ENCODE peak calls at places on chromosomes 4 and X, in five cellular contexts. Q is CD4-positive, CD25-positive, alpha-beta regulatory T cell; A is MG63; I is testis; E is DND-41. H is an unnamed sample.
A peak's percentile ranks its signal among the peaks of the same experiment; 100 is the strongest.

GRCh38 chr4:71494539-71494938 is 155.7 kb downstream of the SLC4A4 start:
- DNase-seq in Q (no peak), A (no peak), I (no peak), E (no peak), H (no peak)

GRCh38 chr4:54660591-54660990 is 2.8 kb downstream of the KIT start:
- DNase-seq in Q (no peak), A (no peak), I (no peak), E (no peak), H (no peak)

GRCh38 chr4:121594796-121595526 is 101.8 kb downstream of the ANXA5 start:
- DNase-seq in Q (no peak), A (peak; percentile 1), I (no peak), E (no peak), H (no peak)

GRCh38 chr4:139899346-139899745 is 233.7 kb downstream of the MGST2 start:
- DNase-seq in Q (no peak), A (no peak), I (no peak), E (no peak), H (no peak)

GRCh38 chrX:49230500-49231232 is 2.5 kb downstream of the CACNA1F start:
- DNase-seq in Q (peak; percentile 51), A (no peak), I (peak; percentile 43), E (no peak), H (peak; percentile 38)

GRCh38 chrX:3442685-3443084 is 96.2 kb upstream of the MXRA5 start:
- DNase-seq in Q (no peak), A (no peak), I (no peak), E (no peak), H (no peak)

GRCh38 chrX:11632732-11633131 is 33.0 kb downstream of the ARHGAP6 start:
- DNase-seq in Q (no peak), A (no peak), I (no peak), E (no peak), H (no peak)

GRCh38 chr4:99405433-99406115 is 29.6 kb downstream of the ADH7 start:
- DNase-seq in Q (peak; percentile 32), A (peak; percentile 37), I (peak; percentile 82), E (peak; percentile 72), H (peak; percentile 17)

GRCh38 chr4:24730256-24731001 is 64.9 kb upstream of the SOD3 start:
- DNase-seq in Q (no peak), A (peak; percentile 92), I (no peak), E (no peak), H (no peak)

GRCh38 chr4:157994863-157995262 is 178.0 kb downstream of the GASK1B start:
- DNase-seq in Q (no peak), A (no peak), I (no peak), E (no peak), H (no peak)

GRCh38 chrX:10567136-10567535 is 53.2 kb downstream of the MID1 start:
- DNase-seq in Q (no peak), A (no peak), I (no peak), E (no peak), H (no peak)

GRCh38 chrX:110569506-110569905 is 210.9 kb downstream of the RTL9 start:
- DNase-seq in Q (no peak), A (no peak), I (no peak), E (peak; percentile 13), H (no peak)

GRCh38 chrX:134236690-134237362 is at the start of gene CCDC160:
- DNase-seq in Q (no peak), A (peak; percentile 53), I (peak; percentile 68), E (no peak), H (no peak)

GRCh38 chr4:113541933-113542332 is 219.6 kb downstream of the CAMK2D start:
- DNase-seq in Q (no peak), A (no peak), I (no peak), E (no peak), H (no peak)

GRCh38 chrX:40772290-40772689 is 36.9 kb upstream of the MED14 start:
- DNase-seq in Q (no peak), A (peak; percentile 62), I (no peak), E (no peak), H (no peak)

GRCh38 chr4:156545003-156545785 is 426.4 kb downstream of the PDGFC start:
- DNase-seq in Q (no peak), A (no peak), I (no peak), E (no peak), H (no peak)

GRCh38 chr4:2255501-2256155 is 6.3 kb downstream of the MXD4 start:
- DNase-seq in Q (peak; percentile 0), A (no peak), I (peak; percentile 88), E (peak; percentile 2), H (no peak)

DNA sequence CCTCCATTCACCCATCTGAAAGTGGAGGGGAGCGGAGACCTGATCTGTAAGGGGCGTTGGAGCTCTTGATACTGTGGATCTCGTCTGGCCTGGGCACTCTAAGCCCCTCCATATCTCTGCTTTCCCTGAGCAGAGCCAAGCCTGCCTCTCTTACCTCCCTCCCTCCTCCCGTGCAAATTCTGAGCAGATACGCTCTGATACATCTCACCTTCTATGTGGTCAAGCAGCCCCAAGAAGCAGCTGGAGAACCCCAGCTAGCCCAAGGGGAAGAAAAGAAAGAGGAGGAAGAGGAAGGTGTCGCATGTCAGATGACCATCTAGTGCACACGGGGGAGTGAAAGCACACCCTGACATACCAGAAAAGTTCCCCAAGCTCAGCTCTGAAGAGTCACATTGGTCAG is 1.9 kb upstream of the DGAT2L6 start:
- DNase-seq in Q (no peak), A (no peak), I (no peak), E (no peak), H (no peak)
- H3K9me3 ChIP-seq in Q (no peaks in the 10 kb centered on the region), A (no peaks in the 10 kb centered on the region), I (no peaks in the 10 kb centered on the region), E (no peaks in the 10 kb centered on the region), H (no peaks in the 10 kb centered on the region)

DNA sequence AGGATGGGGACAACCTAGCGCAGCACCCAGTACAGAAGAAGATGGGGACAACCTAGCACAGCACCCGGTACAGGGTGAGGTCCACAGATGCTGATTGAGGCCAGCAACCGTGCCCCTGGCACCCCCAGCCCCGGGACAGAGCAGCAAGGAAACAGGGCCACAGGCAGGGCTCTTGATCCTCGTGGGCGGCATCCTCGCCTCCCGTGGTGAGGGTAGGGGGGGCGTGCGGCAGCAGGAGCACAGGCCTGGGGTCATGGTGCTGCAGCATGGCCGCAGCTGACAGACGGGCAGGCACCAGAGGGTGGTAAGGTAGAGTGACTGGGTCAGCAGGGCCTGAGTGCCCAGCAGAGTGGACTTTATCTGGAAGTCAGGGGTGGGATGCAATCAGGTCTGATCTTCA is 89.5 kb downstream of the HMX1 start:
- DNase-seq in Q (no peak), A (no peak), I (no peak), E (no peak), H (no peak)
- H3K9me3 ChIP-seq in Q (no peaks in the 10 kb centered on the region), A (no peaks in the 10 kb centered on the region), I (no peaks in the 10 kb centered on the region), E (no peaks in the 10 kb centered on the region), H (no peaks in the 10 kb centered on the region)

GRCh38 chr4:44098973-44099372 is 349.6 kb downstream of the KCTD8 start:
- DNase-seq in Q (no peak), A (no peak), I (no peak), E (no peak), H (no peak)
- H3K9me3 ChIP-seq in Q (no peaks in the 10 kb centered on the region), A (no peaks in the 10 kb centered on the region), I (no peaks in the 10 kb centered on the region), E (peaks cover 1% of the 10 kb centered on the region), H (no peaks in the 10 kb centered on the region)

GRCh38 chr4:29541757-29542156 is 1178.4 kb upstream of the PCDH7 start:
- DNase-seq in Q (no peak), A (no peak), I (no peak), E (no peak), H (no peak)

GRCh38 chr4:29536745-29537144 is 1183.4 kb upstream of the PCDH7 start:
- DNase-seq in Q (no peak), A (no peak), I (no peak), E (no peak), H (no peak)

GRCh38 chr4:29540439-29541102 is 1179.6 kb upstream of the PCDH7 start:
- DNase-seq in Q (no peak), A (no peak), I (no peak), E (no peak), H (no peak)

GRCh38 chr4:29539226-29539625 is 1180.9 kb upstream of the PCDH7 start:
- DNase-seq in Q (no peak), A (no peak), I (no peak), E (no peak), H (no peak)
- H3K9me3 ChIP-seq in Q (no peaks in the 10 kb centered on the region), A (no peaks in the 10 kb centered on the region), I (no peaks in the 10 kb centered on the region), E (peaks cover 6% of the 10 kb centered on the region), H (no peaks in the 10 kb centered on the region)

DNA sequence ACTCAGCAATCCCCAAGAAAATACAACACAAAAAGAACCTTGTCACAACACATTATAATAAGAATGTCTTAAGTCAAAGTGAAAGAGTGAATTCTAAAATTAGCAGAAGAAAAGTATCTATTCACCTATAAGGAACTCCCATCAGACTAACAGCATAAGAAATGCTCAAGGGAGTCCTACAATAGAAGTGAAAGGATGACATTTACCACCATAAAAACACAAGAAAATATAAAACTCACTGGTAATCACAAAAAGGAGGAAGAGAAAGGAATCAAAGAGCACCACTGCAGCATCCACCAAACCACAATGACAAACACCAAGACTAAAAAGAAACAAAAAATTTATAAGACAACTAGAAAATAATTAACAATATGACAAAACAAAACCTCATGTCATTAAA is 257.0 kb upstream of the AGTR2 start:
- DNase-seq in Q (no peak), A (no peak), I (no peak), E (no peak), H (no peak)
- H3K9me3 ChIP-seq in Q (no peaks in the 10 kb centered on the region), A (no peaks in the 10 kb centered on the region), I (no peaks in the 10 kb centered on the region), E (no peaks in the 10 kb centered on the region), H (no peaks in the 10 kb centered on the region)

GRCh38 chr4:6389426-6389825 is 83.0 kb downstream of the PPP2R2C start:
- DNase-seq in Q (no peak), A (no peak), I (no peak), E (no peak), H (no peak)
- H3K9me3 ChIP-seq in Q (no peaks in the 10 kb centered on the region), A (no peaks in the 10 kb centered on the region), I (no peaks in the 10 kb centered on the region), E (no peaks in the 10 kb centered on the region), H (no peaks in the 10 kb centered on the region)

GRCh38 chr4:19301527-19301926 is 950.2 kb upstream of the SLIT2 start:
- DNase-seq in Q (no peak), A (no peak), I (no peak), E (no peak), H (no peak)
- H3K9me3 ChIP-seq in Q (no peaks in the 10 kb centered on the region), A (no peaks in the 10 kb centered on the region), I (no peaks in the 10 kb centered on the region), E (no peaks in the 10 kb centered on the region), H (no peaks in the 10 kb centered on the region)

GRCh38 chrX:151723156-151723760 is 7.4 kb downstream of the FATE1 start:
- DNase-seq in Q (no peak), A (no peak), I (no peak), E (no peak), H (no peak)
- H3K9me3 ChIP-seq in Q (no peaks in the 10 kb centered on the region), A (no peaks in the 10 kb centered on the region), I (no peaks in the 10 kb centered on the region), E (no peaks in the 10 kb centered on the region), H (no peaks in the 10 kb centered on the region)

GRCh38 chr4:142713282-142714030 is 132.6 kb downstream of the INPP4B start:
- DNase-seq in Q (no peak), A (no peak), I (no peak), E (no peak), H (no peak)
- H3K9me3 ChIP-seq in Q (peaks cover 2% of the 10 kb centered on the region), A (no peaks in the 10 kb centered on the region), I (no peaks in the 10 kb centered on the region), E (peaks cover 11% of the 10 kb centered on the region), H (no peaks in the 10 kb centered on the region)

DNA sequence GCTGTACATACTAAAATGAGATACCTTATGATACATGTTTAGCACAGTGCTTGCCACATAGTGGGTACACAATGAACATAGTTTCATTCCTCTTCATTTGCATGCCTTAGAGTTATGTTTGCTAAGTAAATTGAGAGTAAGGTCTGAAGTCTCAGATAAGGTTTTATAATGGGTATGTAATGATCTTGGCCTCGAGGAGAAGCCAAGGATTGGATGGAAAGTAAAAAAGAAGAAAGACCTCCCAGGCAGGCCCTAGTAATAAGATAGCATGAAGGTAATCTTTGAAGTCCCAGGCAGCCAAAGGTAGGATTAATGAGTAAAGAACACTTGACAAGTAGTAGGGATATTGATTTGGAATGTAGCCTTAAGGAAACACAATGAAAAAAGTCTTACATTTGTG is 55.8 kb upstream of the TSPAN7 start:
- DNase-seq in Q (no peak), A (no peak), I (no peak), E (no peak), H (no peak)
- H3K9me3 ChIP-seq in Q (peaks cover 3% of the 10 kb centered on the region), A (no peaks in the 10 kb centered on the region), I (no peaks in the 10 kb centered on the region), E (no peaks in the 10 kb centered on the region), H (no peaks in the 10 kb centered on the region)

H was measured in T-helper 17 cell.